ENCODE peak calls at places on chromosomes 11 and 22, in six cellular contexts. G is sigmoid colon, M is heart left ventricle, J is stomach, E is adrenal gland, R is transverse colon. I is an unnamed sample.

GRCh38 chr22:17269224-17269606 is 50.0 kb upstream of the ADA2 start:
- DNase-seq in G (no peak), M (peak; percentile 1), J (no peak), E (no peak), R (no peak), I (no peak)

GRCh38 chr22:29716814-29717213 is 3.0 kb upstream of the CABP7 start:
- DNase-seq in G (no peak), M (peak; percentile 33), J (peak; percentile 57), E (peak; percentile 67), R (peak; percentile 53), I (peak; percentile 35)

GRCh38 chr22:27840436-27840835 is 38.9 kb upstream of the MN1 start:
- DNase-seq in G (peak; percentile 42), M (no peak), J (no peak), E (no peak), R (no peak), I (no peak)

GRCh38 chr11:95849087-95849825 is 59.0 kb downstream of the CEP57 start:
- DNase-seq in G (peak; percentile 69), M (peak; percentile 43), J (peak; percentile 41), E (peak; percentile 30), R (peak; percentile 44), I (peak; percentile 49)

GRCh38 chr11:106418786-106419185 is 341.3 kb downstream of the AASDHPPT start:
- DNase-seq in G (no peak), M (no peak), J (no peak), E (no peak), R (no peak), I (no peak)

GRCh38 chr11:92975285-92975684 is 5.8 kb downstream of the MTNR1B start:
- DNase-seq in G (no peak), M (no peak), J (no peak), E (no peak), R (no peak), I (no peak)

GRCh38 chr11:35247428-35247827 is 108.5 kb downstream of the CD44 start:
- DNase-seq in G (no peak), M (no peak), J (peak; percentile 36), E (no peak), R (peak; percentile 26), I (no peak)

GRCh38 chr11:116931206-116931953 is 94.0 kb upstream of the APOA1 start:
- DNase-seq in G (no peak), M (peak; percentile 42), J (no peak), E (no peak), R (no peak), I (no peak)

GRCh38 chr22:24156146-24156914 is 25.0 kb upstream of the SUSD2 start:
- DNase-seq in G (no peak), M (no peak), J (peak; percentile 45), E (no peak), R (peak; percentile 54), I (no peak)

GRCh38 chr11:19226378-19227195 is 14.2 kb downstream of the E2F8 start:
- DNase-seq in G (no peak), M (no peak), J (no peak), E (no peak), R (no peak), I (no peak)

GRCh38 chr11:118908931-118909618 is 16.7 kb downstream of the BCL9L start:
- DNase-seq in G (peak; percentile 97), M (peak; percentile 88), J (peak; percentile 72), E (peak; percentile 89), R (peak; percentile 71), I (peak; percentile 70)
- TF ChIP-seq POLR2A in G (peak; percentile 70), M (peak; percentile 84), J (no peak), E (peak; percentile 49), R (peak; percentile 37), I (peak; percentile 42)

DNA sequence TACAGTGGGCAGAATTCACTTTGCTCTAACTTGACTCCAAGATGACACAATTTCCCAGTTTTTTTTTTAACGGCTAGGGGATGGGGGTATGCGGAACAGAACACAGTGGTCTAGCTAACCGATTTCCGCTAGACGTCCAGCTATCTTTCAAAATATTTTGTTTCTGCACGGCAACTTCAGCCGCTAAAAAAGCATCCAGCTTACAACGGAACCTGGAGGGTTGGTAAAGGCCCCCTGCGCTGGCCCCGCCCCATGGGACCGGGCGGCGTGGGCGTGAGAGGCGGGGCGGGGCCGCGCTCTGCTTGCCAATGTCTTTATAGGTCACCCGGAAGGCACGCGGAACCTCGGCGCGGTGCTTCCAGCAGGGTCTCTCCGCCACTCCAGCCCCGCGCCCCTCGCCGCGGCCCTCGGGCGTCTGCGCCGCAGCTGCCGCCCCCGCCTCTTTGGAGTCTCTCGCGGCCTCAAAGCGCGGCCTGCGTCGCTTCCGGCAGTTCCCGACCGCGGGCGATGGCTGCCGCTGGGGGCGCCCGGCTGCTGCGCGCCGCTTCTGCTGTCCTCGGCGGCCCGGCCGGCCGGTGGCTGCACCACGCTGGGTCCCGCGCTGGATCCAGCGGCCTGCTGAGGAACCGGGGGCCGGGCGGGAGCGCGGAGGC is at the start of gene FDX1:
- DNase-seq in G (peak; percentile 87), M (peak; percentile 79), J (peak; percentile 83), E (peak; percentile 90), R (peak; percentile 84), I (peak; percentile 76)
- TF ChIP-seq POLR2A in G (no peak), M (peak; percentile 76), J (no peak), E (peak; percentile 88), R (peak; percentile 34), I (peak; percentile 57)

DNA sequence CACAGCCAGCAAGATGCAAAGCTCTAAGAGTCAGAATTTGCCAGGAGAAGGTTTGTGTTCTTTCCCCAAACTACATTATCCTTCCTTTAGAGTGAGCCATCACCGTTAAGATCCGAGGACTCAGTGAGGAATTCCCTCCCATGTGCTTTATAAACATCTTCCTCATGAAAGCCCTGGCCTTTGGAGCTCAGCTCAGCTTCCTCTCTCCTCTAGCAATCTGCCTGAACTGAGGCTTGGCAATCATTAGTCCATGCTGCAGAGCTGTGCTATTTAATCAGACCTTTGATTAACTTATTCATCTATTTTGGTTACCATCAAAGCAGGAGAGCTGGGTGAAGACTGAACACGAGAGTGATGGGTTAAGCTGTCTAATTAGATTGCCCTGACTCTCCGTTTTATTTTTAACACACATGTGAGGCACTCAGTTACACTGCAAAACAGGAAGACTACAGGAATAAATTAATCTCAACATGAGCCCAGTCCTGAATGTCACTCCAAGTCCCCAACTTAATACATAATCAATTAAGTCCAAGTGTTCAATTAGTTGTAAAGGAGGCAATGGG is 351.3 kb downstream of the LARGE1 start:
- DNase-seq in G (no peak), M (no peak), J (no peak), E (no peak), R (no peak), I (no peak)
- TF ChIP-seq POLR2A in G (no peak), M (no peak), J (no peak), E (no peak), R (no peak), I (no peak)

GRCh38 chr11:77121096-77121640 is 6.9 kb upstream of the MYO7A start:
- DNase-seq in G (no peak), M (no peak), J (no peak), E (no peak), R (no peak), I (no peak)

GRCh38 chr11:77120571-77120970 is 7.5 kb upstream of the MYO7A start:
- DNase-seq in G (no peak), M (no peak), J (no peak), E (no peak), R (no peak), I (no peak)

GRCh38 chr11:77123591-77123990 is 4.5 kb upstream of the MYO7A start:
- DNase-seq in G (no peak), M (no peak), J (no peak), E (no peak), R (no peak), I (no peak)

GRCh38 chr11:77122576-77123212 is 5.4 kb upstream of the MYO7A start:
- DNase-seq in G (no peak), M (no peak), J (no peak), E (no peak), R (no peak), I (no peak)

GRCh38 chr11:77121876-77122575 is 6.0 kb upstream of the MYO7A start:
- DNase-seq in G (no peak), M (no peak), J (no peak), E (no peak), R (no peak), I (no peak)
- TF ChIP-seq POLR2A in G (no peak), M (no peak), J (no peak), E (no peak), R (no peak), I (no peak)

GRCh38 chr11:13717331-13717730 is 48.9 kb downstream of the FAR1 start:
- DNase-seq in G (no peak), M (no peak), J (no peak), E (no peak), R (no peak), I (no peak)
- TF ChIP-seq POLR2A in G (no peak), M (no peak), J (no peak), E (no peak), R (no peak), I (no peak)

GRCh38 chr22:20937031-20937793 is 20.0 kb downstream of the CRKL start:
- DNase-seq in G (peak; percentile 46), M (no peak), J (peak; percentile 80), E (no peak), R (no peak), I (no peak)

GRCh38 chr22:20930004-20930403 is 12.8 kb downstream of the CRKL start:
- DNase-seq in G (no peak), M (no peak), J (no peak), E (no peak), R (no peak), I (no peak)

GRCh38 chr22:20931126-20931654 is 14.0 kb downstream of the CRKL start:
- DNase-seq in G (no peak), M (no peak), J (no peak), E (no peak), R (no peak), I (no peak)

GRCh38 chr22:20937794-20938148 is 20.6 kb downstream of the CRKL start:
- DNase-seq in G (peak; percentile 27), M (no peak), J (no peak), E (no peak), R (no peak), I (no peak)

DNA sequence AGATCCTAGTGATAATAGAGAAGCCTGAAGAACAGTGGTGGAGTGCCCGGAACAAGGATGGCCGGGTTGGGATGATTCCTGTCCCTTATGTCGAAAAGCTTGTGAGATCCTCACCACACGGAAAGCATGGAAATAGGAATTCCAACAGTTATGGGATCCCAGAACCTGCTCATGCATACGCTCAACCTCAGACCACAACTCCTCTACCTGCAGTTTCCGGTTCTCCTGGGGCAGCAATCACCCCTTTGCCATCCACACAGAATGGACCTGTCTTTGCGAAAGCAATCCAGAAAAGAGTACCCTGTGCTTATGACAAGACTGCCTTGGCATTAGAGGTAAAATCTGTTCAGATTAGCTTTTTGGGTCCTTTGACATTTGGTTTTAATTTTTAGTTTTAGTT is 16.7 kb downstream of the CRKL start:
- DNase-seq in G (no peak), M (no peak), J (no peak), E (no peak), R (no peak), I (no peak)
- TF ChIP-seq POLR2A in G (no peak), M (no peak), J (no peak), E (no peak), R (no peak), I (no peak)

DNA sequence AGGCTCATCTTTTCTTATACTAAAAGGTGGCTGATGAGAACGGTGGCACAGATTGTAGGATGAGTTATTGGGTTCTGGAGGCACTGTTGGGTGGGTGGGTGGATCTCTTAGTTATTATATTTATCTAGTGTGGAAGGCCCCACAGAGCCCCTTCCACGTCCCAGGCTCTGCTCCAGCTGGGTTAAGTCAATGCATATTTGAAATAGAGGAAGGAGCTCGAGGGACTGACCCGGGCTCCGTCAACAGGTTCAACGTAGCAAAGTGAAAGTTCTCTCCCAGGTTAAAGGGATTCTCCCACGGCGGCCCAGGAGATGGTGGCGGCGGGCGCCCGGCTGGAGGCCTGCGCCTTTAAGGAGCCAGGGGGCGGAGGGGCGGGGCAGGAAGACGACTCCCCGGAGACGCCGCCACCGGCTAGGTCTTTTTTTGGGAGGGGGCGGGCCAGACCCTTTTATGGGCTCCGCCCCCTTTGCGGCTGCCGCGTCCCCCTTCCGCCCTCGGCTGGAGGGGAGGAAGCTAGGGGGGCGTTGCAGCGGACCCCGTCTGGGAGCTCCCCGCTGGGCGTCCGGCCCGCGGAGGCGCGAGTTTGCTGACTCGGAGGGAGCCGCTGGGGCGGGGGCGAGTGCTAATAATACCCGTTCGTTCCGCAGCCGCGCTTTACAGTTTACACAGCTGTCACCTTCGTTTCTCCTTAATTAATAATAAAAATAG is 1.5 kb upstream of the INPPL1 start:
- DNase-seq in G (peak; percentile 98), M (peak; percentile 97), J (peak; percentile 96), E (peak; percentile 93), R (peak; percentile 97), I (peak; percentile 94)
- TF ChIP-seq POLR2A in G (peak; percentile 84), M (peak; percentile 86), J (no peak), E (peak; percentile 58), R (peak; percentile 69), I (peak; percentile 72)